ENCODE peak calls at places on chromosomes 7 and 10, in four cellular contexts. One of them, this sample, is unnamed.

GRCh38 chr7:33854951-33855350 is 50.4 kb upstream of the BMPER start:
- DNase-seq in GM13976: no peak
- DNase-seq in progenitor cell of endocrine pancreas: no peak
- DNase-seq in endodermal cell: no peak
- DNase-seq in this sample: no peak

GRCh38 chr7:4766666-4767530 is 8.5 kb upstream of the AP5Z1 start:
- DNase-seq in GM13976: no peak
- DNase-seq in progenitor cell of endocrine pancreas: no peak
- DNase-seq in endodermal cell: no peak
- DNase-seq in this sample: no peak

GRCh38 chr7:33639552-33640197 is 265.7 kb upstream of the BMPER start:
- DNase-seq in GM13976: no peak
- DNase-seq in progenitor cell of endocrine pancreas: no peak
- DNase-seq in endodermal cell: peak
- DNase-seq in this sample: no peak

GRCh38 chr7:154857240-154857639 is 145.7 kb downstream of the PAXIP1 start:
- DNase-seq in GM13976: no peak
- DNase-seq in progenitor cell of endocrine pancreas: no peak
- DNase-seq in endodermal cell: no peak
- DNase-seq in this sample: no peak

GRCh38 chr7:140074780-140075179 is 12.0 kb upstream of the PARP12 start:
- DNase-seq in GM13976: no peak
- DNase-seq in progenitor cell of endocrine pancreas: no peak
- DNase-seq in endodermal cell: no peak
- DNase-seq in this sample: no peak

GRCh38 chr7:25389489-25390106 is 161.3 kb upstream of the NPVF start:
- DNase-seq in GM13976: peak
- DNase-seq in progenitor cell of endocrine pancreas: no peak
- DNase-seq in endodermal cell: no peak
- DNase-seq in this sample: peak

GRCh38 chr10:74238031-74238431 is 87.0 kb downstream of the ADK start:
- DNase-seq in GM13976: no peak
- DNase-seq in progenitor cell of endocrine pancreas: no peak
- DNase-seq in endodermal cell: no peak
- DNase-seq in this sample: no peak

GRCh38 chr10:115856580-115856979 is 416.4 kb downstream of the GFRA1 start:
- DNase-seq in GM13976: no peak
- DNase-seq in progenitor cell of endocrine pancreas: no peak
- DNase-seq in endodermal cell: no peak
- DNase-seq in this sample: no peak

GRCh38 chr7:5692112-5692844 is 89.2 kb downstream of the RNF216 start:
- DNase-seq in GM13976: no peak
- DNase-seq in progenitor cell of endocrine pancreas: no peak
- DNase-seq in endodermal cell: no peak
- DNase-seq in this sample: no peak

GRCh38 chr10:70977621-70978020 is 89.3 kb upstream of the PCBD1 start:
- DNase-seq in GM13976: no peak
- DNase-seq in progenitor cell of endocrine pancreas: no peak
- DNase-seq in endodermal cell: no peak
- DNase-seq in this sample: no peak

GRCh38 chr7:70657532-70657931 is 474.4 kb upstream of the GALNT17 start:
- DNase-seq in GM13976: no peak
- DNase-seq in progenitor cell of endocrine pancreas: no peak
- DNase-seq in endodermal cell: no peak
- DNase-seq in this sample: no peak

GRCh38 chr7:55138663-55139062 is 119.8 kb downstream of the EGFR start:
- DNase-seq in GM13976: no peak
- DNase-seq in progenitor cell of endocrine pancreas: no peak
- DNase-seq in endodermal cell: no peak
- DNase-seq in this sample: no peak

GRCh38 chr7:78764571-78764970 is 688.9 kb downstream of the MAGI2 start:
- DNase-seq in GM13976: no peak
- DNase-seq in progenitor cell of endocrine pancreas: no peak
- DNase-seq in endodermal cell: no peak
- DNase-seq in this sample: no peak

GRCh38 chr10:117373848-117374505 is 1.3 kb downstream of the PDZD8 start:
- DNase-seq in GM13976: peak
- DNase-seq in progenitor cell of endocrine pancreas: no peak
- DNase-seq in endodermal cell: peak
- DNase-seq in this sample: peak

GRCh38 chr10:111018021-111018420 is 58.8 kb upstream of the ADRA2A start:
- DNase-seq in GM13976: no peak
- DNase-seq in progenitor cell of endocrine pancreas: no peak
- DNase-seq in endodermal cell: no peak
- DNase-seq in this sample: no peak

GRCh38 chr7:128240696-128241386 is at the start of gene LEP:
- DNase-seq in GM13976: no peak
- DNase-seq in progenitor cell of endocrine pancreas: no peak
- DNase-seq in endodermal cell: no peak
- DNase-seq in this sample: no peak

GRCh38 chr10:20631229-20631628 is 265.9 kb downstream of the NEBL start:
- DNase-seq in GM13976: no peak
- DNase-seq in progenitor cell of endocrine pancreas: no peak
- DNase-seq in endodermal cell: no peak
- DNase-seq in this sample: no peak

GRCh38 chr10:91251430-91252056 is 31.1 kb downstream of the PCGF5 start:
- DNase-seq in GM13976: peak
- DNase-seq in progenitor cell of endocrine pancreas: peak
- DNase-seq in endodermal cell: peak
- DNase-seq in this sample: peak

GRCh38 chr7:144027070-144027469 is 21.7 kb upstream of the OR2A5 start:
- DNase-seq in GM13976: no peak
- DNase-seq in progenitor cell of endocrine pancreas: no peak
- DNase-seq in endodermal cell: no peak
- DNase-seq in this sample: no peak

GRCh38 chr10:93220315-93221170 is 146.8 kb downstream of the CYP26A1 start:
- DNase-seq in GM13976: no peak
- DNase-seq in progenitor cell of endocrine pancreas: no peak
- DNase-seq in endodermal cell: peak
- DNase-seq in this sample: no peak

GRCh38 chr10:78458983-78459638 is 425.4 kb downstream of the RPS24 start:
- DNase-seq in GM13976: no peak
- DNase-seq in progenitor cell of endocrine pancreas: no peak
- DNase-seq in endodermal cell: peak
- DNase-seq in this sample: no peak

GRCh38 chr7:15720849-15721471 is 34.5 kb upstream of the MEOX2 start:
- DNase-seq in GM13976: peak
- DNase-seq in progenitor cell of endocrine pancreas: no peak
- DNase-seq in endodermal cell: peak
- DNase-seq in this sample: no peak

GRCh38 chr7:158432369-158433270 is 155.0 kb downstream of the PTPRN2 start:
- DNase-seq in GM13976: no peak
- DNase-seq in progenitor cell of endocrine pancreas: peak
- DNase-seq in endodermal cell: peak
- DNase-seq in this sample: no peak

GRCh38 chr10:19819419-19820033 is 3.3 kb downstream of the PLXDC2 start:
- DNase-seq in GM13976: peak
- DNase-seq in progenitor cell of endocrine pancreas: no peak
- DNase-seq in endodermal cell: no peak
- DNase-seq in this sample: peak

GRCh38 chr10:1300218-1300617 is 244.0 kb downstream of the WDR37 start:
- DNase-seq in GM13976: no peak
- DNase-seq in progenitor cell of endocrine pancreas: no peak
- DNase-seq in endodermal cell: no peak
- DNase-seq in this sample: no peak

GRCh38 chr7:35753761-35754603 is 46.9 kb upstream of the SEPTIN7 start:
- DNase-seq in GM13976: no peak
- DNase-seq in progenitor cell of endocrine pancreas: no peak
- DNase-seq in endodermal cell: no peak
- DNase-seq in this sample: no peak

GRCh38 chr7:64541438-64542359 is 21.2 kb downstream of the ZNF680 start:
- DNase-seq in GM13976: no peak
- DNase-seq in progenitor cell of endocrine pancreas: no peak
- DNase-seq in endodermal cell: no peak
- DNase-seq in this sample: no peak

GRCh38 chr7:98872328-98872924 is 2.6 kb upstream of the TMEM130 start:
- DNase-seq in GM13976: peak
- DNase-seq in progenitor cell of endocrine pancreas: no peak
- DNase-seq in endodermal cell: peak
- DNase-seq in this sample: no peak

GRCh38 chr10:28266449-28267224 is 36.2 kb downstream of the MPP7 start:
- DNase-seq in GM13976: no peak
- DNase-seq in progenitor cell of endocrine pancreas: no peak
- DNase-seq in endodermal cell: no peak
- DNase-seq in this sample: no peak

GRCh38 chr7:35334511-35334910 is 80.6 kb upstream of the TBX20 start:
- DNase-seq in GM13976: no peak
- DNase-seq in progenitor cell of endocrine pancreas: no peak
- DNase-seq in endodermal cell: no peak
- DNase-seq in this sample: no peak

GRCh38 chr7:32500922-32501341 is 5.6 kb downstream of the AVL9 start:
- DNase-seq in GM13976: no peak
- DNase-seq in progenitor cell of endocrine pancreas: no peak
- DNase-seq in endodermal cell: no peak
- DNase-seq in this sample: no peak

GRCh38 chr10:78408671-78409472 is 375.2 kb downstream of the RPS24 start:
- DNase-seq in GM13976: no peak
- DNase-seq in progenitor cell of endocrine pancreas: no peak
- DNase-seq in endodermal cell: peak
- DNase-seq in this sample: no peak

GRCh38 chr10:74683067-74683466 is 143.3 kb upstream of the KAT6B start:
- DNase-seq in GM13976: no peak
- DNase-seq in progenitor cell of endocrine pancreas: no peak
- DNase-seq in endodermal cell: no peak
- DNase-seq in this sample: no peak

GRCh38 chr10:69766161-69766910 is 35.4 kb upstream of the COL13A1 start:
- DNase-seq in GM13976: no peak
- DNase-seq in progenitor cell of endocrine pancreas: no peak
- DNase-seq in endodermal cell: peak
- DNase-seq in this sample: no peak

GRCh38 chr10:35005868-35006267 is 84.3 kb downstream of the CUL2 start:
- DNase-seq in GM13976: no peak
- DNase-seq in progenitor cell of endocrine pancreas: no peak
- DNase-seq in endodermal cell: no peak
- DNase-seq in this sample: no peak
- TF ChIP-seq CTCF in GM13976: no peak
- TF ChIP-seq CTCF in progenitor cell of endocrine pancreas: no peak
- TF ChIP-seq CTCF in endodermal cell: no peak
- TF ChIP-seq CTCF in this sample: no peak

GRCh38 chr10:34760606-34761005 is 54.5 kb downstream of the PARD3 start:
- DNase-seq in GM13976: no peak
- DNase-seq in progenitor cell of endocrine pancreas: no peak
- DNase-seq in endodermal cell: peak
- DNase-seq in this sample: no peak

GRCh38 chr10:34762156-34762555 is 52.9 kb downstream of the PARD3 start:
- DNase-seq in GM13976: no peak
- DNase-seq in progenitor cell of endocrine pancreas: no peak
- DNase-seq in endodermal cell: no peak
- DNase-seq in this sample: no peak

GRCh38 chr10:34761443-34761842 is 53.7 kb downstream of the PARD3 start:
- DNase-seq in GM13976: no peak
- DNase-seq in progenitor cell of endocrine pancreas: no peak
- DNase-seq in endodermal cell: no peak
- DNase-seq in this sample: no peak

GRCh38 chr10:34764347-34764991 is 50.6 kb downstream of the PARD3 start:
- DNase-seq in GM13976: no peak
- DNase-seq in progenitor cell of endocrine pancreas: no peak
- DNase-seq in endodermal cell: no peak
- DNase-seq in this sample: no peak

GRCh38 chr10:34762603-34763299 is 52.3 kb downstream of the PARD3 start:
- DNase-seq in GM13976: no peak
- DNase-seq in progenitor cell of endocrine pancreas: no peak
- DNase-seq in endodermal cell: no peak
- DNase-seq in this sample: no peak
- TF ChIP-seq CTCF in GM13976: no peak
- TF ChIP-seq CTCF in progenitor cell of endocrine pancreas: no peak
- TF ChIP-seq CTCF in endodermal cell: peak
- TF ChIP-seq CTCF in this sample: no peak

GRCh38 chr10:80567292-80567691 is 29.6 kb downstream of the SH2D4B start:
- DNase-seq in GM13976: no peak
- DNase-seq in progenitor cell of endocrine pancreas: no peak
- DNase-seq in endodermal cell: no peak
- DNase-seq in this sample: no peak
- TF ChIP-seq CTCF in GM13976: no peak
- TF ChIP-seq CTCF in progenitor cell of endocrine pancreas: no peak
- TF ChIP-seq CTCF in endodermal cell: peak
- TF ChIP-seq CTCF in this sample: no peak

DNA sequence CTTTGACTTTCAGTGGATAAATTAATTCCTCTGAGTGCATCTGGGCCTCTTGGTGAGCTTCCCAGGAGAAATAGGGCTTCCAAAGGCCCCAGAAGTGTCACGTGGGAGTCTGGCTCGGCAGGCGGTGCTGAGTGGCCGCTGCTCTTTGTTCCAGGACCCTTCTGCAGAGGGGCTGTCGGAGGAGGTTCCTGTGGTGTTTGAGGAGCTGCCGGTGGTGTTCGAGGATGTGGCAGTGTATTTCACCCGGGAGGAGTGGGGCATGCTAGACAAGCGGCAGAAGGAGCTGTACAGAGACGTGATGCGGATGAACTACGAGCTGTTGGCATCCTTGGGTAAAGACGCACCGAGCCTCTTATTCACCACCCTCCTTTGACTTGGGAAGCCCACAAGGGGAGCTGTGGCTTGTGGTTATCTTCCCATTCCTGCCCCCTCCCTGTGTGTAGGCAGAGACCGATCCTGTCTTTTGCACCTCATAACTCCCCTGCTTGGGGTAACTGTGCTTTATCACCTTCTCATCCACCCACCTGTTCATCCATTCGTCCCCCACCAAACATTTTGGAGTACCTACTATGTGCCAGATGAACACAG is 11.9 kb downstream of the ZNF862 start:
- DNase-seq in GM13976: no peak
- DNase-seq in progenitor cell of endocrine pancreas: no peak
- DNase-seq in endodermal cell: peak
- DNase-seq in this sample: no peak
- TF ChIP-seq CTCF in GM13976: no peak
- TF ChIP-seq CTCF in progenitor cell of endocrine pancreas: no peak
- TF ChIP-seq CTCF in endodermal cell: peak
- TF ChIP-seq CTCF in this sample: no peak

GRCh38 chr10:6473430-6473829 is 106.6 kb downstream of the PRKCQ start:
- DNase-seq in GM13976: peak
- DNase-seq in progenitor cell of endocrine pancreas: no peak
- DNase-seq in endodermal cell: no peak
- DNase-seq in this sample: peak
- TF ChIP-seq CTCF in GM13976: no peak
- TF ChIP-seq CTCF in progenitor cell of endocrine pancreas: no peak
- TF ChIP-seq CTCF in endodermal cell: no peak
- TF ChIP-seq CTCF in this sample: peak

GRCh38 chr10:46520941-46521340 is 35.5 kb downstream of the GPRIN2 start:
- DNase-seq in GM13976: no peak
- DNase-seq in progenitor cell of endocrine pancreas: no peak
- DNase-seq in endodermal cell: peak
- DNase-seq in this sample: no peak
- TF ChIP-seq CTCF in GM13976: no peak
- TF ChIP-seq CTCF in progenitor cell of endocrine pancreas: no peak
- TF ChIP-seq CTCF in endodermal cell: no peak
- TF ChIP-seq CTCF in this sample: no peak

DNA sequence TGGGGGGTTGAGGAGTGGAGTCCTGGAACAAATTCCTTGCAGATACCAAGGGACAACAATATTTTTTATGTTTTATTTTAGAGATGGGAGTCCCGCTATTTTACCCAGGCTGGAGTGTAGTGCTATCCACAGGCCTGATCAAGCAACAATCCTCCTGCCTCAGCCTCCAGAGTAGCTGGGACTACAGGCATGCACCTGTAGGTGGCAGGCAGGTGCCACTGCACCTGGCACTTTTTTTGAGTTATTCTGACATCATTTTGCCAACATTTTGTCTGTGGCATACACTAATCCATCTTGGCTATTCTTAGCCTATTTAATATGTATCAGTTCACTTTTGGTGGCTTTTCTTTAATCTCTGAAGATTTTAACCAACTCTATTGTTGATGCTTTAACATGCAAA is 317.8 kb upstream of the MTPN start:
- DNase-seq in GM13976: no peak
- DNase-seq in progenitor cell of endocrine pancreas: no peak
- DNase-seq in endodermal cell: peak
- DNase-seq in this sample: no peak
- TF ChIP-seq CTCF in GM13976: no peak
- TF ChIP-seq CTCF in progenitor cell of endocrine pancreas: peak
- TF ChIP-seq CTCF in endodermal cell: peak
- TF ChIP-seq CTCF in this sample: no peak